ENCODE peak calls at places on chromosomes 16 and 17, in ten cellular contexts. O is T-helper 2 cell; H is astrocyte of the spinal cord; N is right atrium auricular region; F is cardiac muscle cell; W is left ventricle myocardium inferior; L is T-cell; Y is left kidney; M is CD4-positive, alpha-beta T cell; R is dermis microvascular lymphatic vessel endothelial cell. S is an unnamed sample.

GRCh38 chr17:69609495-69610315 is 195.2 kb downstream of the MAP2K6 start:
- DNase-seq in O (no peak), H (peak), N (no peak), F (peak), W (no peak), L (no peak), Y (peak), M (no peak), R (peak), S (no peak)

GRCh38 chr16:88759976-88760350 is 25.1 kb downstream of the PIEZO1 start:
- DNase-seq in O (no peak), H (no peak), N (no peak), F (no peak), W (no peak), L (no peak), Y (peak), M (no peak), R (no peak), S (no peak)

GRCh38 chr16:27174798-27175197 is 28.5 kb upstream of the KDM8 start:
- DNase-seq in O (no peak), H (no peak), N (no peak), F (peak), W (no peak), L (no peak), Y (peak), M (no peak), R (no peak), S (no peak)

GRCh38 chr17:78401246-78401645 is 22.8 kb downstream of the PGS1 start:
- DNase-seq in O (no peak), H (peak), N (no peak), F (peak), W (no peak), L (no peak), Y (no peak), M (no peak), R (no peak), S (no peak)

GRCh38 chr16:66238696-66239095 is 127.8 kb upstream of the CDH5 start:
- DNase-seq in O (no peak), H (no peak), N (no peak), F (no peak), W (no peak), L (no peak), Y (no peak), M (no peak), R (no peak), S (no peak)

GRCh38 chr17:17412331-17412730 is 64.5 kb upstream of the MED9 start:
- DNase-seq in O (no peak), H (peak), N (no peak), F (peak), W (no peak), L (no peak), Y (no peak), M (no peak), R (no peak), S (no peak)

GRCh38 chr16:13118091-13118490 is 216.7 kb downstream of the SHISA9 start:
- DNase-seq in O (no peak), H (no peak), N (no peak), F (no peak), W (no peak), L (no peak), Y (no peak), M (no peak), R (no peak), S (no peak)

GRCh38 chr17:80263253-80264047 is 2.8 kb downstream of the RNF213 start:
- DNase-seq in O (peak), H (peak), N (peak), F (peak), W (peak), L (peak), Y (peak), M (peak), R (peak), S (peak)

GRCh38 chr16:57616241-57616640 is 12.2 kb upstream of the ADGRG1 start:
- DNase-seq in O (no peak), H (no peak), N (no peak), F (no peak), W (no peak), L (no peak), Y (no peak), M (no peak), R (no peak), S (no peak)

GRCh38 chr16:81779540-81780320 is 639 bp downstream of the PLCG2 start:
- DNase-seq in O (no peak), H (no peak), N (no peak), F (no peak), W (peak), L (no peak), Y (peak), M (no peak), R (no peak), S (no peak)